ENCODE peak calls at places on chromosomes 7 and 10, in eight cellular contexts. A is transverse colon, U is GM12892, J is GM12891, I is spleen, T is sigmoid colon, G is suprapubic skin, M is upper lobe of left lung. S is an unnamed sample.

GRCh38 chr10:125056161-125057132 is 103.9 kb downstream of the CTBP2 start:
- DNase-seq in A (no peak), U (no peak), J (no peak), I (peak), T (no peak), G (peak), M (no peak), S (no peak)

GRCh38 chr7:107128748-107129147 is 40.1 kb upstream of the HBP1 start:
- DNase-seq in A (no peak), U (no peak), J (no peak), I (no peak), T (no peak), G (no peak), M (no peak), S (no peak)

GRCh38 chr10:98030093-98030821 is at the start of gene CRTAC1:
- DNase-seq in A (peak), U (no peak), J (no peak), I (no peak), T (peak), G (no peak), M (peak), S (peak)

GRCh38 chr7:130971297-130971696 is 237.3 kb upstream of the KLF14 start:
- DNase-seq in A (no peak), U (no peak), J (no peak), I (no peak), T (no peak), G (no peak), M (no peak), S (no peak)

GRCh38 chr10:77458986-77459590 is 178.5 kb downstream of the KCNMA1 start:
- DNase-seq in A (no peak), U (no peak), J (no peak), I (no peak), T (no peak), G (no peak), M (no peak), S (no peak)

GRCh38 chr7:30987936-30988335 is 24.2 kb downstream of the GHRHR start:
- DNase-seq in A (no peak), U (no peak), J (no peak), I (no peak), T (no peak), G (no peak), M (no peak), S (no peak)

GRCh38 chr7:44849277-44850210 is 1.7 kb upstream of the H2AZ2 start:
- DNase-seq in A (no peak), U (no peak), J (no peak), I (no peak), T (no peak), G (no peak), M (no peak), S (no peak)

GRCh38 chr7:143388051-143388450 is 6.9 kb downstream of the ZYX start:
- DNase-seq in A (no peak), U (no peak), J (no peak), I (no peak), T (peak), G (no peak), M (no peak), S (no peak)

GRCh38 chr7:27339478-27339877 is 96.9 kb downstream of the EVX1 start:
- DNase-seq in A (no peak), U (no peak), J (no peak), I (no peak), T (no peak), G (no peak), M (peak), S (no peak)

GRCh38 chr10:98414932-98415709 is at the start of gene PYROXD2:
- DNase-seq in A (peak), U (no peak), J (peak), I (peak), T (peak), G (peak), M (peak), S (peak)

GRCh38 chr10:116324951-116325635 is 845 bp downstream of the CCDC172 start:
- DNase-seq in A (no peak), U (no peak), J (no peak), I (no peak), T (no peak), G (no peak), M (no peak), S (no peak)

GRCh38 chr10:76459016-76459415 is 1027.6 kb downstream of the LRMDA start:
- DNase-seq in A (peak), U (no peak), J (no peak), I (no peak), T (peak), G (no peak), M (no peak), S (no peak)

GRCh38 chr7:42790196-42790595 is 121.7 kb downstream of the C7orf25 start:
- DNase-seq in A (no peak), U (no peak), J (no peak), I (no peak), T (no peak), G (no peak), M (no peak), S (no peak)

GRCh38 chr10:11854301-11854700 is 31.1 kb downstream of the PROSER2 start:
- DNase-seq in A (no peak), U (no peak), J (no peak), I (no peak), T (peak), G (no peak), M (no peak), S (no peak)

GRCh38 chr7:141045842-141046630 is 27.8 kb upstream of the TMEM178B start:
- DNase-seq in A (no peak), U (no peak), J (no peak), I (no peak), T (no peak), G (no peak), M (no peak), S (no peak)

GRCh38 chr7:99834382-99834781 is 6.6 kb downstream of the CYP3A43 start:
- DNase-seq in A (no peak), U (no peak), J (no peak), I (no peak), T (no peak), G (no peak), M (no peak), S (no peak)

GRCh38 chr7:118664498-118664897 is 440.0 kb downstream of the ANKRD7 start:
- DNase-seq in A (no peak), U (no peak), J (no peak), I (no peak), T (no peak), G (no peak), M (no peak), S (no peak)

GRCh38 chr7:96901822-96902412 is 103.4 kb upstream of the DLX6 start:
- DNase-seq in A (no peak), U (no peak), J (no peak), I (no peak), T (no peak), G (no peak), M (no peak), S (no peak)

GRCh38 chr10:36163827-36164226 is 521.7 kb upstream of the FZD8 start:
- DNase-seq in A (no peak), U (no peak), J (no peak), I (no peak), T (no peak), G (no peak), M (no peak), S (no peak)

GRCh38 chr7:3149231-3149960 is 105.7 kb upstream of the CARD11 start:
- DNase-seq in A (no peak), U (no peak), J (no peak), I (peak), T (peak), G (no peak), M (no peak), S (no peak)

GRCh38 chr7:73865738-73866445 is 4.9 kb downstream of the TMEM270 start:
- DNase-seq in A (peak), U (no peak), J (peak), I (no peak), T (no peak), G (no peak), M (no peak), S (peak)

GRCh38 chr7:131111081-131111576 is 216.5 kb upstream of the MKLN1 start:
- DNase-seq in A (peak), U (no peak), J (no peak), I (no peak), T (no peak), G (no peak), M (peak), S (no peak)

GRCh38 chr10:78852856-78853255 is 215.9 kb upstream of the ZMIZ1 start:
- DNase-seq in A (peak), U (no peak), J (no peak), I (no peak), T (no peak), G (no peak), M (peak), S (peak)

GRCh38 chr7:124536156-124536762 is 229.3 kb downstream of the GPR37 start:
- DNase-seq in A (no peak), U (no peak), J (no peak), I (no peak), T (no peak), G (no peak), M (no peak), S (no peak)

GRCh38 chr7:52648903-52649302 is 386.5 kb upstream of the POM121L12 start:
- DNase-seq in A (no peak), U (no peak), J (no peak), I (no peak), T (no peak), G (no peak), M (no peak), S (no peak)

GRCh38 chr10:93680414-93681047 is 21.9 kb downstream of the FRA10AC1 start:
- DNase-seq in A (no peak), U (no peak), J (no peak), I (no peak), T (no peak), G (no peak), M (no peak), S (no peak)

GRCh38 chr10:21090609-21091082 is 193.5 kb upstream of the NEBL start:
- DNase-seq in A (no peak), U (no peak), J (no peak), I (no peak), T (no peak), G (no peak), M (no peak), S (no peak)

GRCh38 chr7:2247141-2247985 is 5.3 kb downstream of the NUDT1 start:
- DNase-seq in A (no peak), U (no peak), J (peak), I (no peak), T (no peak), G (no peak), M (no peak), S (no peak)

GRCh38 chr10:79422178-79422892 is 23.1 kb downstream of the ZCCHC24 start:
- DNase-seq in A (no peak), U (no peak), J (no peak), I (peak), T (peak), G (no peak), M (no peak), S (no peak)

GRCh38 chr7:31059551-31059950 is 7.4 kb downstream of the ADCYAP1R1 start:
- DNase-seq in A (no peak), U (no peak), J (no peak), I (no peak), T (peak), G (no peak), M (no peak), S (no peak)

GRCh38 chr10:132627736-132628512 is 90.3 kb downstream of the INPP5A start:
- DNase-seq in A (no peak), U (no peak), J (no peak), I (peak), T (peak), G (peak), M (peak), S (peak)

GRCh38 chr7:155192961-155193640 is 104.6 kb upstream of the INSIG1 start:
- DNase-seq in A (no peak), U (no peak), J (no peak), I (no peak), T (peak), G (peak), M (no peak), S (no peak)

GRCh38 chr7:128855559-128855958 is 7.1 kb upstream of the ATP6V1F start:
- DNase-seq in A (no peak), U (no peak), J (no peak), I (no peak), T (no peak), G (no peak), M (no peak), S (no peak)

GRCh38 chr10:125039354-125039769 is 97.4 kb downstream of the ZRANB1 start:
- DNase-seq in A (no peak), U (no peak), J (no peak), I (no peak), T (no peak), G (no peak), M (no peak), S (no peak)

GRCh38 chr10:77505431-77506334 is 131.9 kb downstream of the KCNMA1 start:
- DNase-seq in A (no peak), U (no peak), J (no peak), I (no peak), T (no peak), G (no peak), M (no peak), S (no peak)

GRCh38 chr7:112215787-112216186 is 9.3 kb downstream of the ZNF277 start:
- DNase-seq in A (no peak), U (no peak), J (no peak), I (no peak), T (no peak), G (no peak), M (no peak), S (no peak)

GRCh38 chr10:119502214-119502613 is 40.3 kb downstream of the RGS10 start:
- DNase-seq in A (peak), U (no peak), J (peak), I (peak), T (no peak), G (no peak), M (no peak), S (peak)

GRCh38 chr7:43467406-43467805 is 115.5 kb upstream of the STK17A start:
- DNase-seq in A (no peak), U (no peak), J (no peak), I (no peak), T (no peak), G (no peak), M (no peak), S (no peak)

GRCh38 chr10:99658622-99659030 is 683 bp upstream of the ENTPD7 start:
- DNase-seq in A (peak), U (no peak), J (no peak), I (peak), T (no peak), G (peak), M (peak), S (peak)

GRCh38 chr7:5694221-5694754 is 87.2 kb downstream of the RNF216 start:
- DNase-seq in A (no peak), U (no peak), J (no peak), I (no peak), T (peak), G (no peak), M (no peak), S (no peak)
- TF ChIP-seq POLR2AphosphoS5 in A (peak), U (peak), J (peak), I (no peak), T (peak), G (no peak), M (no peak), S (peak)

DNA sequence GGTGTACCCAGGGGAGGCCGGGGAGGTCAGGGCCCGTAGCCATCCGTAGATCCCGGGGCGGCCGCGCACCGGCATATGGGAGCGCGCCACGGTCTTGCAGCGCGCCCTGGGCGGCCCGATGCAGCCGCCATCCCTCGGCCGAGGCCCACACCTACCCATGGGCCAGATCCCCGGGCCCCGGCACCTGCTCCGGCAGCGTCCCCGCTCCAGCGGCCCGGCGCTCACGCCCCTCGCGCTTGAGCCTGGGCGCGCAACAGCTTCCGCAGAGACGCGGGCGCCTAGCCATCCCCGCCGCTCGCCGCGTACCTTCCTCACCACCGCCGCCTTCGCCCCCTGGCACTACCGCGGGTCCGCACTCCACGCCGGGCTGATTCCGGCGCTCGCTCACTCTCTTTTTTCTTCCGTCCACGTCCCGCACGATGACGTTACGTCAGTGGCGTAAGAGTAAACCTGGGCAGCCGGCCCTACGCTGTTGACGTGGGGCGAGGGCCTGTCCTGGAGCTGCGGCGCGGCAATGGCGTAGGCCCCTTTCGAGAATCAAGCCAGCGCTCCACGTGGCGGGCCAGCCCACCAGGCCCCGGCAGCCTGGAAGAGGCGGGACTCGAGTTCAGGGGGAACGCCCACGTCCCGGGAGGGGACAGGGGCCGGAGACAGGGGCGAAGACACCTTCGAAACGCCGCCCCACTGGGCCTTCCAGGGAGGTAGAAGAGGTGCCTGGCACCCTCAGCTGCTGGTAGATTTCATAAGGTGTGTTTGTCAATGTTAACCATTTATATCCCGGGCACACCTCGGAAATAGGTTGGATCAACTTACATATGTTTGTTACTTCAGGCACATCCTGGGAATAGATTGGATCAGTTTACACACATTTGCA is at the start of gene ALDH18A1:
- DNase-seq in A (peak), U (peak), J (peak), I (peak), T (peak), G (peak), M (peak), S (peak)
- TF ChIP-seq POLR2A in A (peak), U (peak), J (peak), I (no peak), T (no peak), G (no peak), M (no peak), S (no peak)

GRCh38 chr7:815284-816216 is 16.7 kb upstream of the SUN1 start:
- DNase-seq in A (peak), U (no peak), J (peak), I (peak), T (peak), G (no peak), M (peak), S (no peak)

GRCh38 chr7:818031-818699 is 14.1 kb upstream of the SUN1 start:
- DNase-seq in A (no peak), U (no peak), J (no peak), I (peak), T (peak), G (no peak), M (no peak), S (no peak)

GRCh38 chr7:816751-817671 is 15.3 kb upstream of the SUN1 start:
- DNase-seq in A (peak), U (peak), J (no peak), I (peak), T (peak), G (no peak), M (no peak), S (no peak)

GRCh38 chr7:820341-820740 is 11.9 kb upstream of the SUN1 start:
- DNase-seq in A (no peak), U (no peak), J (no peak), I (no peak), T (no peak), G (no peak), M (no peak), S (no peak)

GRCh38 chr7:816300-816750 is 16.0 kb upstream of the SUN1 start:
- DNase-seq in A (peak), U (peak), J (peak), I (peak), T (peak), G (peak), M (peak), S (peak)
- TF ChIP-seq POLR2AphosphoS5 in A (peak), U (no peak), J (peak), I (peak), T (peak), G (peak), M (peak), S (peak)

DNA sequence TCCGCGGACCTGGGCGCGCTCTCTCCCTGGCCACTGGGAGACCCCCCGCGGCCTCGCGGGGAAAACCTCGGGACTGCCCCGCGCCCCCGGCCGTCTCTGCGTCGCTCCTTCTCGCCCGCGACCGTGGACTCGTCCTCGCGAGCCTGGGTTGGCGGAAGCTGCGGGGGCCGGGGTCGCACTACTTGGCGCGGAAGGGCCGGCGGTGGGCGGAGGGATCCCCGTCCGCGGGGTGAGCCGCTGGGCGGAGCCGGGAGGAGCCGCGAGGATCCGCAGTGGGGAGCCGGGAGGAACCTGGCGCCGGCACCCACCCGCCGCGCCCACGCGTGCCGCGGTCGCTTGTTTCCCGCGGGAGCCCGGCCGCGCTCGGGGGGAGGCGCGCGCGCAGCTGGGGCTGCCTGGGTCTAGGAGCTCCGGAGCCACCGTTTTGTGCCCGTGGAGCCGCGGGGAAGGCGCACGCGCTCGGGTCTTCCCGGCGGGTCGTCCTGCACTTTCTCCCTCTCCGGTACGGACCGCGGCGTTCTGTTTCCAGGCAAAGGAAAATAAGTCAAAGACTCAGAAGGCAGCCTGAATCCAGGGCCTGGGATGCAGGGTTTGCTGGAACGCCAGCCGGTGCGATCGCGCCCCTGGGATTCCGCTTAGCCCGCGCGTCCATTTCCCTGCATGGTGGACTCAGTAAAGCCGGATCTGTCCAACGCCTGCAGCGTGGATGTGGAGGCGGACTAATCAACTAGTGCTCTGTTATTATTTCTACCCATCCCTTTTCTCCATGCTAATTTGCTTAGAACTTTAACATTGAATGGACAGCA is 28.7 kb upstream of the KMT2C start:
- DNase-seq in A (peak), U (peak), J (peak), I (peak), T (peak), G (peak), M (peak), S (peak)
- TF ChIP-seq POLR2A in A (peak), U (peak), J (peak), I (no peak), T (peak), G (peak), M (peak), S (no peak)

DNA sequence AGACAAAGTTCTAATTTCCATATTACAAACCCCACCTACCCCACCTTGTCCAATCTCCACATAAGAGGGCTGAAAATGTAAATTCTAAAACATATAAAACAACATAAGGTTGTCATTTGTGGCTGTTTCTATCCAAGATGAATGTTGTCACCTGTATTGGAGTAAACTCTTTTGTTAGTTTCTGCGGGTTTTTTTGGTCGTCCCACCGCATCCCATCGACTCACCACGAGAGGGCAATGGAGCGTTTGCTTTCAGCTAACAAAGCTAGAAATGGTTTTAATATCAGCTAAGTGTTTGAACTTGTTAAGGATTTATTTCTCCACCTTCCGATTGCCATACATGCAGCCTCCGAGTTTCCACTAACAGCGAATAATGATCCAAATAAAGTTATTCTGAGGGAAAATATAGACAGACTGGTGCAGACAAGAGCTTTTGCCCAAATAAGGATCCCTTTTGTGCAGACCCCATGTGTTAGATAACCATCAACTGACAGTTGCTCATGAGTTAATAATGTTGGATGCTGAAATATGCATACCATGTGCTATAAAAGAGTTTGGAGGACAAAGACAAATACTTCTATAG is 137.2 kb downstream of the ARID5B start:
- DNase-seq in A (peak), U (peak), J (peak), I (peak), T (peak), G (peak), M (peak), S (peak)
- TF ChIP-seq POLR2AphosphoS5 in A (no peak), U (no peak), J (no peak), I (no peak), T (no peak), G (no peak), M (peak), S (peak)

GRCh38 chr7:75842836-75843446 is 29.3 kb upstream of the CCL24 start:
- DNase-seq in A (no peak), U (peak), J (peak), I (no peak), T (no peak), G (no peak), M (peak), S (peak)
- TF ChIP-seq POLR2A in A (no peak), U (peak), J (peak), I (no peak), T (no peak), G (no peak), M (no peak), S (no peak)

S was measured in stomach.